ENCODE peak calls at places on chromosomes 13 and 19, in eight cellular contexts. Z, E, K, J, R, B, F and Y are unnamed samples. For H3K4me1, the result is how much of the 10 kb centered on the place peaks cover.

GRCh38 chr13:33945477-33945876 is 127.5 kb downstream of the RFC3 start:
- DNase-seq in Z (no peak), E (no peak), K (no peak), J (no peak), R (no peak), B (no peak), F (no peak), Y (no peak)

GRCh38 chr19:57056972-57057371 is 62.8 kb upstream of the USP29 start:
- DNase-seq in Z (no peak), E (no peak), K (no peak), J (peak), R (no peak), B (no peak), F (no peak), Y (no peak)

GRCh38 chr19:3506384-3507340 is 551 bp downstream of the FZR1 start:
- DNase-seq in Z (no peak), E (peak), K (peak), J (no peak), R (peak), B (peak), F (peak), Y (no peak)

GRCh38 chr13:23701646-23702045 is 131.4 kb downstream of the TNFRSF19 start:
- DNase-seq in Z (no peak), E (no peak), K (no peak), J (peak), R (no peak), B (no peak), F (peak), Y (no peak)

GRCh38 chr13:95500136-95500718 is 52.3 kb upstream of the CLDN10 start:
- DNase-seq in Z (no peak), E (no peak), K (peak), J (no peak), R (no peak), B (no peak), F (no peak), Y (no peak)

GRCh38 chr13:26465954-26466353 is 91.5 kb upstream of the WASF3 start:
- DNase-seq in Z (no peak), E (no peak), K (no peak), J (no peak), R (no peak), B (no peak), F (no peak), Y (no peak)

GRCh38 chr13:48496796-48497195 is 36.1 kb downstream of the RCBTB2 start:
- DNase-seq in Z (no peak), E (no peak), K (peak), J (no peak), R (no peak), B (no peak), F (no peak), Y (no peak)

GRCh38 chr19:17027428-17027816 is 812 bp upstream of the CPAMD8 start:
- DNase-seq in Z (no peak), E (no peak), K (peak), J (no peak), R (no peak), B (no peak), F (no peak), Y (no peak)

GRCh38 chr19:54882758-54883157 is 8.7 kb downstream of the FCAR start:
- DNase-seq in Z (no peak), E (no peak), K (no peak), J (no peak), R (no peak), B (no peak), F (no peak), Y (no peak)

GRCh38 chr19:40433391-40434216 is 7.8 kb upstream of the SERTAD1 start:
- DNase-seq in Z (peak), E (peak), K (peak), J (peak), R (peak), B (peak), F (peak), Y (no peak)

GRCh38 chr19:33048806-33049676 is 15.6 kb downstream of the RHPN2 start:
- DNase-seq in Z (no peak), E (no peak), K (no peak), J (no peak), R (peak), B (no peak), F (no peak), Y (no peak)

GRCh38 chr13:110548891-110549794 is 12.4 kb downstream of the RAB20 start:
- DNase-seq in Z (no peak), E (no peak), K (no peak), J (no peak), R (no peak), B (no peak), F (no peak), Y (no peak)

GRCh38 chr13:41694902-41695301 is 237.6 kb downstream of the RGCC start:
- DNase-seq in Z (peak), E (no peak), K (no peak), J (peak), R (peak), B (no peak), F (peak), Y (no peak)

GRCh38 chr19:18090545-18091216 is 3.9 kb upstream of the IL12RB1 start:
- DNase-seq in Z (no peak), E (no peak), K (no peak), J (no peak), R (no peak), B (no peak), F (no peak), Y (no peak)
- H3K27ac ChIP-seq in Z (no peak), E (no peak), K (no peak), J (peak), R (no peak), B (no peak), F (peak), Y (no peak)

DNA sequence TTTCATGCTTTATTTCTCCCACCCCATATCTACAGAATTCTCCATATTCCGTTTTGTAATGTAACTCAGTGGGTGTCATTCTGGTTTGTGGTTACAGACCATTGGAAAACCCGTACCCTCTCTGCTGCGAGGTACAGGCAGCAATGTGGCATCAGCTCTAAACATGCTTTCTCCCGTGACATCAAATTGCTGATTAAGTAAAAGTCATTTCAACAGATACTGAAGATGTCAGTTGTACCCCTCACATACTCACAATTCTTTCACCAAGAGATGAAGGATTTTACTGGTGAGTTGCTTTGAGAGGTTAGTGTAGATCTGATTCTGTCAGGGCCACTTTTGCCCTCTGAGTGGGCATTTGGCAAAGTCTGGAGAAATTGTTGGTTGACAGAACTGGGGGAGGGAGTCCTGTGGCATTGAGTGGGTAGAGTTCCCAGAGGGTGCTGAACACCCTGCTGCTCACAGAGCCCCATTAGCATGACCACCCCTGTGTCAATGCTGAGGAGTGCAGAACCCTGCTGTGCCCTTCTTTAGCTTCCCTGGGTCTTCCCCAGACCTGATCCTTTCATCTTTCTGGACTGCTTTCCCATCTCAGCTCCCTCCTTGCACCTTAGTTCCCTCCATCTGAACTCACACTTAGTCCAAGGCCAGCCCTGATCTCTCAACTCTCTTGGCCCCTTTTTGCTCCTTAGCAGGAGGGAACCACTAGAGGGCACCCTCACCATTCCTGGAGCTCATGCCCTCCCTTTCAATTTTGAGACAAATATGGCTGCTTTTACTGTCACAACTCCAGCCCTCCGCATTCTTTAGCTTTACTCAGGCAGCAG is 39.9 kb upstream of the CEACAM8 start:
- DNase-seq in Z (no peak), E (no peak), K (peak), J (no peak), R (peak), B (peak), F (no peak), Y (no peak)
- TF ChIP-seq CTCF in Z (no peak), E (peak), K (peak), J (peak), R (peak), B (peak), F (no peak), Y (peak)

DNA sequence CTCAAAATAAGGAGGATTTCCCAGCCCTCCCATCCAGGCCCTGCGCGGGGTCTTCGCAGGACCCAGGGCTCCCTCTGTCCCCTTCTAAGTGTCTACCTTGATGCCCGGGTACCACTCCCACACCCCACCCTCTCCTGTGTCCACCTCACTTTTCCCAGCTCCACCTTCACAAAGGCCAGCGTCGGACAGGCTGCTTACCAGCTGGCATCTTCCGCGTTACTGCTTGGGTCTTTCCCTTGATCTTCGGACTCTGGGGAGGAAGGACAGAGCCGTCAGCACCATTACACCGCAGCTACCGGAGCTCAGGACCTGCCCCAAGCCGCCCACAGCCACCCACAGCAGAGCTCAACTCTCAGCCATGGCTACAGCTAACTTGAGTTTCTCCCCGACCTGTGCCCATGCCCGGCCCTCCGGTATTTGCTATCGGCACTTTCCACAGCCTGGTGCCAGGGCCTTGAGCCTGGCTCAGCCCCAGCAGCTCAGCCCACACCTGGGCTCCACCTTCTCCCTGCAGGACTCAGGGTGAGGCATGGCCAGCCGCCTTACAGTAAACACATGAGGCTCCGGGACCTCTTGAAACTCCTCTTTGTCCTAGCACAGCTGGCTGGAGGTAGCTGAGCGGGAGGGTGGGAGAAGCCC is 3.8 kb downstream of the C13orf46 start:
- DNase-seq in Z (peak), E (peak), K (no peak), J (no peak), R (peak), B (no peak), F (no peak), Y (no peak)
- H3K4me1 ChIP-seq in Z (under half), E (under half), K (under half), J (under half), R (under half), B (under half), F (under half), Y (under half)

GRCh38 chr19:47607564-47608073 is 1.3 kb upstream of the BICRA start:
- DNase-seq in Z (no peak), E (no peak), K (no peak), J (no peak), R (no peak), B (no peak), F (no peak), Y (no peak)

GRCh38 chr19:47608074-47608907 is 643 bp upstream of the BICRA start:
- DNase-seq in Z (peak), E (peak), K (peak), J (peak), R (peak), B (peak), F (peak), Y (no peak)

GRCh38 chr19:47609885-47610545 is 1.1 kb downstream of the BICRA start:
- DNase-seq in Z (no peak), E (peak), K (peak), J (peak), R (peak), B (peak), F (peak), Y (no peak)

GRCh38 chr19:47610546-47610894 is 1.6 kb downstream of the BICRA start:
- DNase-seq in Z (no peak), E (no peak), K (no peak), J (no peak), R (no peak), B (no peak), F (no peak), Y (no peak)

GRCh38 chr19:47608908-47609879 is at the start of gene BICRA:
- DNase-seq in Z (peak), E (peak), K (peak), J (peak), R (peak), B (peak), F (peak), Y (no peak)
- H3K27ac ChIP-seq in Z (peak), E (peak), K (peak), J (peak), R (peak), B (peak), F (peak), Y (peak)

GRCh38 chr19:1098177-1099051 is 3.2 kb upstream of the POLR2E start:
- DNase-seq in Z (no peak), E (peak), K (no peak), J (no peak), R (no peak), B (no peak), F (no peak), Y (no peak)
- TF ChIP-seq CTCF in Z (no peak), E (no peak), K (no peak), J (no peak), R (no peak), B (no peak), F (no peak), Y (no peak)